ENCODE peak calls at places on chromosomes 3 and 15, in six cellular contexts. L, H, K, M, D and C are unnamed samples.

GRCh38 chr15:40232625-40233070 is 6.2 kb upstream of the PAK6 start:
- DNase-seq in H (no peak), K (no peak), M (no peak), D (no peak), L (no peak), C (no peak)

GRCh38 chr3:104368760-104369159 is 997.9 kb upstream of the ALCAM start:
- DNase-seq in L (no peak), K (no peak), H (no peak), D (no peak), M (no peak), C (no peak)

GRCh38 chr3:64685331-64685799 is 2.4 kb downstream of the ADAMTS9 start:
- DNase-seq in L (no peak), H (peak), K (no peak), M (no peak), D (no peak), C (no peak)

GRCh38 chr3:172673210-172673679 is 37.6 kb downstream of the NCEH1 start:
- DNase-seq in H (peak), D (peak), L (peak), M (peak), K (no peak), C (peak)

GRCh38 chr15:40441736-40442531 is 1.2 kb downstream of the BAHD1 start:
- DNase-seq in H (peak), L (no peak), D (peak), K (no peak), M (no peak), C (peak)

GRCh38 chr3:149247025-149247710 is 25.5 kb upstream of the CP start:
- DNase-seq in M (no peak), L (no peak), K (no peak), D (no peak), H (no peak), C (no peak)

GRCh38 chr3:105414841-105415240 is 48.1 kb downstream of the ALCAM start:
- DNase-seq in M (no peak), K (no peak), D (no peak), L (no peak), H (no peak), C (no peak)

GRCh38 chr15:68817304-68818087 is 3.2 kb downstream of the ANP32A start:
- DNase-seq in D (peak), H (peak), M (peak), L (peak), K (peak), C (peak)

GRCh38 chr15:39317225-39317624 is 263.7 kb upstream of the THBS1 start:
- DNase-seq in K (no peak), M (no peak), H (no peak), L (no peak), D (no peak), C (no peak)

GRCh38 chr3:51706788-51707731 is at the start of gene GRM2:
- DNase-seq in M (no peak), D (peak), H (peak), K (no peak), L (peak), C (peak)

GRCh38 chr3:99767341-99767740 is 50.3 kb upstream of the CMSS1 start:
- DNase-seq in H (no peak), M (no peak), L (no peak), D (no peak), K (no peak), C (no peak)

GRCh38 chr15:64180235-64180824 is 17.5 kb upstream of the PPIB start:
- DNase-seq in L (no peak), K (no peak), D (no peak), H (no peak), M (no peak), C (no peak)

GRCh38 chr3:41630017-41630416 is 331.9 kb downstream of the ULK4 start:
- DNase-seq in K (no peak), D (no peak), H (no peak), M (no peak), L (no peak), C (no peak)

GRCh38 chr15:86837631-86838030 is 758.0 kb downstream of the AGBL1 start:
- DNase-seq in K (no peak), M (no peak), H (no peak), D (no peak), L (no peak), C (no peak)

GRCh38 chr3:5270656-5271055 is 83.1 kb downstream of the EDEM1 start:
- DNase-seq in K (no peak), D (no peak), L (no peak), H (no peak), M (no peak), C (no peak)

GRCh38 chr3:120093119-120093922 is 926 bp downstream of the GSK3B start:
- DNase-seq in M (no peak), D (peak), H (peak), K (no peak), L (no peak), C (peak)

GRCh38 chr15:59976480-59976879 is 27.6 kb upstream of the FOXB1 start:
- DNase-seq in M (no peak), K (no peak), L (no peak), H (no peak), D (peak), C (no peak)

GRCh38 chr3:73813291-73813977 is 188.7 kb upstream of the PDZRN3 start:
- DNase-seq in K (no peak), L (peak), H (no peak), M (no peak), D (no peak), C (no peak)